ENCODE peak calls at places on chromosomes 3 and 15, in ten cellular contexts. O, R, J, G, Q, I, H, A, X and V are unnamed samples.

GRCh38 chr3:156776046-156776445 is 50.1 kb upstream of the LEKR1 start:
- DNase-seq in O (no peak), R (no peak), J (no peak), G (no peak), Q (no peak), I (no peak), H (no peak), A (no peak), X (no peak), V (no peak)

GRCh38 chr15:38438031-38438986 is 15.6 kb upstream of the FAM98B start:
- DNase-seq in O (no peak), R (no peak), J (no peak), G (no peak), Q (no peak), I (no peak), H (no peak), A (no peak), X (no peak), V (no peak)

GRCh38 chr15:84797212-84797611 is 19.9 kb upstream of the ALPK3 start:
- DNase-seq in O (no peak), R (no peak), J (no peak), G (no peak), Q (no peak), I (peak), H (no peak), A (no peak), X (no peak), V (no peak)

GRCh38 chr3:13148561-13149330 is 75.5 kb upstream of the IQSEC1 start:
- DNase-seq in O (no peak), R (no peak), J (no peak), G (no peak), Q (no peak), I (no peak), H (no peak), A (no peak), X (no peak), V (no peak)

GRCh38 chr3:129794319-129795201 is 99.0 kb downstream of the TMCC1 start:
- DNase-seq in O (no peak), R (peak), J (peak), G (peak), Q (no peak), I (no peak), H (no peak), A (peak), X (peak), V (peak)

GRCh38 chr15:58484794-58485600 is 53.2 kb downstream of the LIPC start:
- DNase-seq in O (no peak), R (no peak), J (no peak), G (no peak), Q (no peak), I (no peak), H (no peak), A (no peak), X (no peak), V (no peak)

GRCh38 chr3:123791898-123792297 is 92.2 kb downstream of the MYLK start:
- DNase-seq in O (peak), R (no peak), J (no peak), G (no peak), Q (no peak), I (peak), H (no peak), A (no peak), X (no peak), V (no peak)

GRCh38 chr3:74614133-74614967 is at the start of gene CNTN3:
- DNase-seq in O (no peak), R (no peak), J (peak), G (no peak), Q (no peak), I (peak), H (no peak), A (no peak), X (peak), V (peak)

GRCh38 chr3:79040701-79041100 is 727.1 kb downstream of the ROBO1 start:
- DNase-seq in O (peak), R (peak), J (peak), G (peak), Q (no peak), I (peak), H (no peak), A (no peak), X (no peak), V (peak)

GRCh38 chr15:70447927-70448698 is 315.2 kb downstream of the UACA start:
- DNase-seq in O (no peak), R (no peak), J (no peak), G (no peak), Q (peak), I (no peak), H (peak), A (no peak), X (no peak), V (no peak)

GRCh38 chr3:36957862-36958686 is 13.2 kb upstream of the TRANK1 start:
- DNase-seq in O (peak), R (peak), J (peak), G (peak), Q (no peak), I (peak), H (no peak), A (no peak), X (no peak), V (peak)

GRCh38 chr15:64464271-64465005 is 4.1 kb downstream of the ZNF609 start:
- DNase-seq in O (no peak), R (no peak), J (peak), G (no peak), Q (no peak), I (peak), H (no peak), A (no peak), X (no peak), V (no peak)

GRCh38 chr15:62362608-62363007 is 197.5 kb upstream of the C2CD4B start:
- DNase-seq in O (peak), R (peak), J (peak), G (no peak), Q (no peak), I (peak), H (no peak), A (no peak), X (no peak), V (peak)